ENCODE peak calls at places on chromosomes 3 and 15, in four cellular contexts. G is stimulated activated CD8-positive, alpha-beta memory T cell treated with anti-CD3 and anti-CD28 coated beads, Interleukin-7, amount 100 ng/mL, for 4 hours; Y is ecto neural progenitor cell; T is fibroblast of lung. X is an unnamed sample.
A peak's percentile ranks its signal among the peaks of the same experiment; 100 is the strongest.

GRCh38 chr15:93235926-93236781 is 147.1 kb upstream of the RGMA start:
- DNase-seq in G (no peak), T (no peak), Y (no peak), X (no peak)

GRCh38 chr3:128616516-128617269 is 33.9 kb downstream of the RPN1 start:
- DNase-seq in Y (no peak), T (no peak), G (no peak), X (no peak)

GRCh38 chr3:99965077-99965476 is 147.4 kb downstream of the CMSS1 start:
- DNase-seq in Y (no peak), T (peak; percentile 66), G (no peak), X (peak; percentile 65)

GRCh38 chr15:67750371-67750770 is 74.9 kb upstream of the SKOR1 start:
- DNase-seq in Y (no peak), T (no peak), G (no peak), X (no peak)

GRCh38 chr15:57118013-57118799 is 199.8 kb downstream of the TCF12 start:
- DNase-seq in G (no peak), T (peak; percentile 57), Y (no peak), X (peak; percentile 58)

GRCh38 chr3:20405731-20406130 is 219.7 kb upstream of the SGO1 start:
- DNase-seq in T (peak; percentile 67), G (no peak), Y (no peak), X (no peak)

GRCh38 chr3:187132666-187133065 is 6.6 kb downstream of the RPL39L start:
- DNase-seq in T (no peak), G (no peak), Y (no peak), X (no peak)

GRCh38 chr3:73512095-73512494 is 112.6 kb downstream of the PDZRN3 start:
- DNase-seq in T (no peak), G (no peak), Y (no peak), X (peak; percentile 54)

X was measured in lung microvascular endothelial cell.